ENCODE peak calls at places on chromosomes 4 and X, in six cellular contexts. One of them, this sample, is unnamed.

GRCh38 chr4:100907465-100908454 is 389.9 kb upstream of the EMCN start:
- DNase-seq in endothelial cell of umbilical vein: peak
- DNase-seq in hepatocyte: no peak
- DNase-seq in H1: no peak
- DNase-seq in GM12878: no peak
- DNase-seq in mammary epithelial cell: peak
- DNase-seq in this sample: peak

GRCh38 chr4:60794372-60794771 is 405.8 kb upstream of the ADGRL3 start:
- DNase-seq in hepatocyte: no peak
- DNase-seq in mammary epithelial cell: no peak
- DNase-seq in endothelial cell of umbilical vein: no peak
- DNase-seq in GM12878: no peak
- DNase-seq in H1: no peak
- DNase-seq in this sample: no peak

GRCh38 chr4:186689476-186689875 is 34.2 kb downstream of the FAT1 start:
- DNase-seq in H1: no peak
- DNase-seq in mammary epithelial cell: no peak
- DNase-seq in endothelial cell of umbilical vein: no peak
- DNase-seq in GM12878: no peak
- DNase-seq in hepatocyte: no peak
- DNase-seq in this sample: no peak

GRCh38 chrX:26649534-26649933 is 433.6 kb downstream of the MAGEB5 start:
- DNase-seq in hepatocyte: peak
- DNase-seq in endothelial cell of umbilical vein: no peak
- DNase-seq in GM12878: no peak
- DNase-seq in H1: no peak
- DNase-seq in mammary epithelial cell: peak
- DNase-seq in this sample: no peak

GRCh38 chrX:110683925-110684324 is 111.7 kb downstream of the CHRDL1 start:
- DNase-seq in hepatocyte: no peak
- DNase-seq in mammary epithelial cell: no peak
- DNase-seq in endothelial cell of umbilical vein: no peak
- DNase-seq in H1: no peak
- DNase-seq in GM12878: no peak
- DNase-seq in this sample: no peak

GRCh38 chr4:39814403-39815185 is 116.7 kb downstream of the UBE2K start:
- DNase-seq in H1: no peak
- DNase-seq in hepatocyte: no peak
- DNase-seq in endothelial cell of umbilical vein: no peak
- DNase-seq in mammary epithelial cell: peak
- DNase-seq in GM12878: no peak
- DNase-seq in this sample: peak

GRCh38 chrX:108268434-108269080 is 169.7 kb downstream of the COL4A6 start:
- DNase-seq in endothelial cell of umbilical vein: peak
- DNase-seq in mammary epithelial cell: peak
- DNase-seq in hepatocyte: no peak
- DNase-seq in H1: no peak
- DNase-seq in GM12878: no peak
- DNase-seq in this sample: peak

GRCh38 chr4:78661923-78662521 is 110.5 kb downstream of the ANXA3 start:
- DNase-seq in endothelial cell of umbilical vein: peak
- DNase-seq in GM12878: peak
- DNase-seq in hepatocyte: peak
- DNase-seq in H1: no peak
- DNase-seq in mammary epithelial cell: no peak
- DNase-seq in this sample: peak

GRCh38 chr4:174983128-174983750 is 65.1 kb downstream of the ADAM29 start:
- DNase-seq in H1: no peak
- DNase-seq in hepatocyte: no peak
- DNase-seq in GM12878: no peak
- DNase-seq in mammary epithelial cell: no peak
- DNase-seq in endothelial cell of umbilical vein: no peak
- DNase-seq in this sample: no peak

GRCh38 chrX:47245156-47245555 is 12.3 kb downstream of the USP11 start:
- DNase-seq in H1: no peak
- DNase-seq in endothelial cell of umbilical vein: no peak
- DNase-seq in mammary epithelial cell: no peak
- DNase-seq in GM12878: no peak
- DNase-seq in hepatocyte: no peak
- DNase-seq in this sample: no peak

GRCh38 chrX:112313201-112313600 is 230.6 kb upstream of the TRPC5 start:
- DNase-seq in H1: no peak
- DNase-seq in hepatocyte: no peak
- DNase-seq in mammary epithelial cell: no peak
- DNase-seq in GM12878: no peak
- DNase-seq in endothelial cell of umbilical vein: no peak
- DNase-seq in this sample: no peak

GRCh38 chr4:74671074-74671698 is 123.1 kb downstream of the BTC start:
- DNase-seq in H1: peak
- DNase-seq in hepatocyte: peak
- DNase-seq in endothelial cell of umbilical vein: peak
- DNase-seq in GM12878: no peak
- DNase-seq in mammary epithelial cell: peak
- DNase-seq in this sample: peak

GRCh38 chr4:15756361-15756861 is 21.7 kb upstream of the CD38 start:
- DNase-seq in GM12878: peak
- DNase-seq in mammary epithelial cell: peak
- DNase-seq in endothelial cell of umbilical vein: no peak
- DNase-seq in hepatocyte: no peak
- DNase-seq in H1: no peak
- DNase-seq in this sample: peak

GRCh38 chr4:183798249-183798920 is 106.7 kb upstream of the STOX2 start:
- DNase-seq in mammary epithelial cell: peak
- DNase-seq in H1: no peak
- DNase-seq in endothelial cell of umbilical vein: no peak
- DNase-seq in hepatocyte: peak
- DNase-seq in GM12878: no peak
- DNase-seq in this sample: no peak

GRCh38 chrX:7028246-7028645 is 119.3 kb upstream of the STS start:
- DNase-seq in hepatocyte: no peak
- DNase-seq in H1: no peak
- DNase-seq in mammary epithelial cell: peak
- DNase-seq in endothelial cell of umbilical vein: no peak
- DNase-seq in GM12878: no peak
- DNase-seq in this sample: peak

GRCh38 chr4:84483738-84484137 is 15.4 kb downstream of the NKX6-1 start:
- DNase-seq in hepatocyte: no peak
- DNase-seq in endothelial cell of umbilical vein: no peak
- DNase-seq in mammary epithelial cell: no peak
- DNase-seq in GM12878: no peak
- DNase-seq in H1: no peak
- DNase-seq in this sample: no peak
- TF ChIP-seq EZH2 in hepatocyte: no peak
- TF ChIP-seq EZH2 in endothelial cell of umbilical vein: no peak
- TF ChIP-seq EZH2 in mammary epithelial cell: peak
- TF ChIP-seq EZH2 in GM12878: no peak
- TF ChIP-seq EZH2 in H1: peak
- TF ChIP-seq EZH2 in this sample: no peak

DNA sequence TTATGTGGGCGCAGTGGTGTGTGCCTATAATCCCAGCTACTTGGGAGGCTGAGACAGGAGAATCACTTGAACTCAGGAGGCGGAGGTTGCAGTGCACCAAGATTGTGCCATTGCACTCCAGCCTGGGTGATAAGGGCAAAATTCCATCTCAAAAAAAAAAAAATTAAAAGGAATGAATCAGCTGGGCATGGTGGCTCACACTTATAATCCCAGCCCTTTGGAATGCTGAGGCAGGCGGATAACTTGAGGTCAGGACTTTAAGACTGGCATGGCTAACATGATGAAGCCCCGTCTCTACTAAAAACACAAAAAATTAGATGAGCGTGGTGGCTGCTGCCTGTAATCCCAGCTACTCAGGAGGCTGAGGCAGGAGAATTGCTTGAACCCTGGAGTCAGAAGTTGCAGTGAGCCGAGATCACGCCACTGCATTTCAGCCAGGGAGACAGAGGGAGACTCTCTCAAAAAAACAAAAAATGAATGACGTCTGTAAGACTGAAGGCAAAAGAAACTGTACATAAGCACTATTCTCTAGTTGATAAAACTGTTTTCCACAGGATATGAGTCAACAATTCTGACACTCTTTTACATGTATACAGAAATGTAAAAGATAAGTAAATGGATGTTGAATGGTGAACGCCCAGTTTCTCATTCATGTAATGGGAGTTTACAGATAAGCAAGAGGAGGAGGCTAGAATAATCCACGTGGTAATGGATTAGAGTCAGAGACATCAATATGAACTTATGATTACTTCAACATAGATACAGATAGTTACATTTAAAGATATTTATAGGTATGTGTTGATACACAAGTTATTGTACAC is 22.2 kb downstream of the CENPC start:
- DNase-seq in endothelial cell of umbilical vein: peak
- DNase-seq in H1: no peak
- DNase-seq in GM12878: no peak
- DNase-seq in hepatocyte: no peak
- DNase-seq in mammary epithelial cell: no peak
- DNase-seq in this sample: peak
- H3K4me2 ChIP-seq in endothelial cell of umbilical vein: peak
- H3K4me2 ChIP-seq in H1: no peak
- H3K4me2 ChIP-seq in GM12878: no peak
- H3K4me2 ChIP-seq in hepatocyte: no peak
- H3K4me2 ChIP-seq in mammary epithelial cell: no peak
- H3K4me2 ChIP-seq in this sample: no peak

GRCh38 chr4:6771229-6771671 is 11.3 kb upstream of the KIAA0232 start:
- DNase-seq in mammary epithelial cell: peak
- DNase-seq in H1: no peak
- DNase-seq in endothelial cell of umbilical vein: no peak
- DNase-seq in GM12878: no peak
- DNase-seq in hepatocyte: no peak
- DNase-seq in this sample: peak
- H3K27ac ChIP-seq in mammary epithelial cell: no peak
- H3K27ac ChIP-seq in H1: no peak
- H3K27ac ChIP-seq in endothelial cell of umbilical vein: no peak
- H3K27ac ChIP-seq in GM12878: no peak
- H3K27ac ChIP-seq in hepatocyte: no peak
- H3K27ac ChIP-seq in this sample: no peak

GRCh38 chr4:8891646-8892555 is 20.3 kb upstream of the HMX1 start:
- DNase-seq in endothelial cell of umbilical vein: no peak
- DNase-seq in H1: no peak
- DNase-seq in mammary epithelial cell: no peak
- DNase-seq in GM12878: peak
- DNase-seq in hepatocyte: no peak
- DNase-seq in this sample: no peak

GRCh38 chr4:8891255-8891645 is 19.6 kb upstream of the HMX1 start:
- DNase-seq in mammary epithelial cell: no peak
- DNase-seq in hepatocyte: no peak
- DNase-seq in H1: no peak
- DNase-seq in GM12878: no peak
- DNase-seq in endothelial cell of umbilical vein: no peak
- DNase-seq in this sample: no peak

GRCh38 chr4:8886625-8887406 is 15.2 kb upstream of the HMX1 start:
- DNase-seq in endothelial cell of umbilical vein: no peak
- DNase-seq in hepatocyte: no peak
- DNase-seq in mammary epithelial cell: no peak
- DNase-seq in GM12878: no peak
- DNase-seq in H1: no peak
- DNase-seq in this sample: no peak

GRCh38 chr4:8892556-8893226 is 21.1 kb upstream of the HMX1 start:
- DNase-seq in GM12878: no peak
- DNase-seq in hepatocyte: no peak
- DNase-seq in mammary epithelial cell: no peak
- DNase-seq in H1: no peak
- DNase-seq in endothelial cell of umbilical vein: no peak
- DNase-seq in this sample: no peak

DNA sequence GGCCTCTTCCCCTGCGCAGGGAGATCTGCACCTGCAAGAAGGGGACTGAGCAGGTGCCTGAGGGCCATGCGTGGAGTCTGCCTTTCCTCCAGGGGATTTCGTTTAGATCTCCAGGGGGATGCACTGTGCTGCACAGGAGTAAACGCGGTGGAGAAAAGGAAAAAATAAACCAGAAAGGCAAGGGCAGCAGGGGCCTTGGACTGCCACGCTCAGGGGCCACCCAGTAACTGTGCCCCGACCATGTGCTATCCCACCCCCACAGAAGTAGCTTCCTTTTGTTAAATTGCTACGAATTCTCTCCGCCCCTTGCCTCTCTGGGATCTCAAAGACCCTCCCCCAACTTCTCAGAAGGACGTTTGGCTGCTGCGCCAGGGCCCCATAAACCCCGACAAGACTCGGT is 17.2 kb upstream of the HMX1 start:
- DNase-seq in GM12878: no peak
- DNase-seq in endothelial cell of umbilical vein: no peak
- DNase-seq in mammary epithelial cell: no peak
- DNase-seq in hepatocyte: no peak
- DNase-seq in H1: no peak
- DNase-seq in this sample: no peak
- TF ChIP-seq EZH2 in GM12878: no peak
- TF ChIP-seq EZH2 in endothelial cell of umbilical vein: no peak
- TF ChIP-seq EZH2 in mammary epithelial cell: no peak
- TF ChIP-seq EZH2 in hepatocyte: no peak
- TF ChIP-seq EZH2 in H1: no peak
- TF ChIP-seq EZH2 in this sample: no peak

GRCh38 chrX:135408794-135409193 is 12.9 kb upstream of the SMIM10L2A start:
- DNase-seq in mammary epithelial cell: no peak
- DNase-seq in hepatocyte: no peak
- DNase-seq in GM12878: peak
- DNase-seq in H1: no peak
- DNase-seq in endothelial cell of umbilical vein: no peak
- DNase-seq in this sample: no peak

GRCh38 chrX:135410861-135411627 is 10.7 kb upstream of the SMIM10L2A start:
- DNase-seq in endothelial cell of umbilical vein: no peak
- DNase-seq in GM12878: no peak
- DNase-seq in H1: no peak
- DNase-seq in mammary epithelial cell: no peak
- DNase-seq in hepatocyte: no peak
- DNase-seq in this sample: no peak

GRCh38 chrX:135416546-135416945 is 5.2 kb upstream of the SMIM10L2A start:
- DNase-seq in GM12878: no peak
- DNase-seq in endothelial cell of umbilical vein: no peak
- DNase-seq in H1: no peak
- DNase-seq in hepatocyte: no peak
- DNase-seq in mammary epithelial cell: peak
- DNase-seq in this sample: no peak

DNA sequence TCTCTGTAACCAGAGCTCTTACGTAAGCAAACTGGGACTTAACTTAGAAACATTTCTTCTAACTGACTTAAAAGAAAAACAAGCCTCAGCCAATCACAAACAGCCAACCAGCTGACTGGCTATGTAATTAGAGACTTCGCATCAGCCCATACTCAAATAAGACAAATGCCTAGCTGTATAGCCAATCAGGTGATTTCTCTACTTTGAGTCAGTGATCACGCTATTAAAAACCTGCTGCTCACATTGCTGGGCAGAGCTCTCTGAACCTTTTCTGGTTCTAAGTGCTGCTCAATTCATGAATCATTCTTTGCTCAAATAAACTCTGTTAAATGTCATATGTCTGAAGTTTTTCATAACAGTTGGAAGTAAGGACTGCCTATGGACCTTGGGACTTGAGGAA is 9.9 kb upstream of the SMIM10L2A start:
- DNase-seq in endothelial cell of umbilical vein: no peak
- DNase-seq in hepatocyte: no peak
- DNase-seq in GM12878: no peak
- DNase-seq in H1: no peak
- DNase-seq in mammary epithelial cell: peak
- DNase-seq in this sample: peak
- H3K4me2 ChIP-seq in endothelial cell of umbilical vein: no peak
- H3K4me2 ChIP-seq in hepatocyte: no peak
- H3K4me2 ChIP-seq in GM12878: no peak
- H3K4me2 ChIP-seq in H1: no peak
- H3K4me2 ChIP-seq in mammary epithelial cell: no peak
- H3K4me2 ChIP-seq in this sample: no peak